ENCODE peak calls at places on chromosomes 4 and X, in ten cellular contexts. T is stimulated activated CD4-positive, alpha-beta T cell treated with anti-CD3 and anti-CD28 coated beads, Interleukin-2, amount 100 ng/mL, for 48 hours; D is NCI-H1417; M is NT2/D1; F is stimulated activated CD8-positive, alpha-beta memory T cell treated with anti-CD3 and anti-CD28 coated beads, Interleukin-15, amount 100 ng/mL, for 48 hours; Z is activated gamma-delta T cell treated with anti-CD3 and anti-CD28 coated beads, Interleukin-2, amount 50 U/mL, for 16 hours; C is activated effector memory CD4-positive, alpha-beta T cell treated with anti-CD3 and anti-CD28 coated beads, Interleukin-2, amount 50 U/mL, for 16 hours; H is activated CD8-positive, alpha-beta T cell treated with anti-CD3 and anti-CD28 coated beads, Interleukin-2, amount 10 ng/mL, durations not matched to agents 7 days and 5 days; Y is EL; U is mammary epithelial cell. A is an unnamed sample.

GRCh38 chr4:15144967-15145295 is 142.7 kb downstream of the CPEB2 start:
- DNase-seq in M (no peak), D (no peak), C (no peak), U (no peak), Z (no peak), Y (no peak), T (no peak), H (no peak), F (no peak), A (no peak)

GRCh38 chrX:145817299-145817665 is 347 bp upstream of the SLITRK2 start:
- DNase-seq in C (no peak), Z (no peak), F (no peak), D (no peak), H (no peak), T (no peak), M (no peak), Y (no peak), U (no peak), A (no peak)

GRCh38 chr4:112279025-112279881 is 6.5 kb downstream of the TIFA start:
- DNase-seq in H (no peak), M (no peak), T (no peak), D (peak), F (no peak), U (no peak), C (no peak), Z (no peak), Y (no peak), A (no peak)

GRCh38 chr4:56026596-56026995 is 77.9 kb downstream of the CEP135 start:
- DNase-seq in T (no peak), Y (peak), U (peak), D (no peak), C (no peak), H (no peak), Z (no peak), M (no peak), F (no peak), A (no peak)

GRCh38 chr4:163613375-163613774 is 118.9 kb downstream of the TMA16 start:
- DNase-seq in M (no peak), T (no peak), U (no peak), F (no peak), Y (no peak), D (no peak), C (no peak), H (no peak), Z (no peak), A (no peak)

GRCh38 chrX:124098089-124098488 is 136.6 kb downstream of the STAG2 start:
- DNase-seq in M (no peak), T (no peak), Y (peak), F (no peak), C (no peak), Z (no peak), D (peak), H (no peak), U (peak), A (peak)

GRCh38 chr4:185465707-185466106 is 5.8 kb downstream of the CCDC110 start:
- DNase-seq in Z (no peak), U (no peak), T (no peak), Y (no peak), D (no peak), F (no peak), H (no peak), C (no peak), M (no peak), A (no peak)

GRCh38 chr4:4613641-4614286 is 71.9 kb upstream of the STX18 start:
- DNase-seq in D (no peak), U (no peak), F (no peak), Y (no peak), H (no peak), T (no peak), C (no peak), Z (no peak), M (no peak), A (no peak)

GRCh38 chr4:161530710-161531109 is 633.1 kb downstream of the FSTL5 start:
- DNase-seq in Y (no peak), Z (no peak), D (no peak), M (no peak), F (no peak), T (no peak), C (no peak), H (no peak), U (no peak), A (no peak)

A was measured in NCI-H446 treated with DMSO at 0.1 percent for 48 hours.